ENCODE peak calls at places on chromosomes 13 and 19, in five cellular contexts. One of them, this sample, is unnamed. For H3K4me1 and H3K79me2, the result is how much of the 10 kb centered on the place peaks cover.

GRCh38 chr19:54506079-54506478 is 3.4 kb downstream of the LAIR2 start:
- DNase-seq in HCT116: no peak
- DNase-seq in mammary epithelial cell: peak
- DNase-seq in neural progenitor cell: no peak
- DNase-seq in fibroblast of lung: no peak
- DNase-seq in this sample: no peak

GRCh38 chr19:15562861-15563260 is 52.2 kb upstream of the CYP4F8 start:
- DNase-seq in mammary epithelial cell: peak
- DNase-seq in fibroblast of lung: peak
- DNase-seq in neural progenitor cell: no peak
- DNase-seq in HCT116: peak
- DNase-seq in this sample: no peak

GRCh38 chr13:60756306-60756705 is 359.3 kb downstream of the TDRD3 start:
- DNase-seq in fibroblast of lung: no peak
- DNase-seq in neural progenitor cell: peak
- DNase-seq in mammary epithelial cell: no peak
- DNase-seq in HCT116: no peak
- DNase-seq in this sample: no peak

GRCh38 chr13:82905071-82905470 is 977.2 kb downstream of the SLITRK1 start:
- DNase-seq in mammary epithelial cell: peak
- DNase-seq in HCT116: no peak
- DNase-seq in fibroblast of lung: no peak
- DNase-seq in neural progenitor cell: no peak
- DNase-seq in this sample: no peak

GRCh38 chr19:54481326-54481930 is 8.3 kb upstream of the CDC42EP5 start:
- DNase-seq in neural progenitor cell: peak
- DNase-seq in mammary epithelial cell: peak
- DNase-seq in HCT116: peak
- DNase-seq in fibroblast of lung: peak
- DNase-seq in this sample: peak

GRCh38 chr19:44718441-44719261 is 19.7 kb downstream of the CEACAM16 start:
- DNase-seq in neural progenitor cell: peak
- DNase-seq in mammary epithelial cell: no peak
- DNase-seq in HCT116: no peak
- DNase-seq in fibroblast of lung: peak
- DNase-seq in this sample: peak

GRCh38 chr19:9308091-9308490 is 1.5 kb downstream of the ZNF699 start:
- DNase-seq in fibroblast of lung: no peak
- DNase-seq in HCT116: no peak
- DNase-seq in mammary epithelial cell: no peak
- DNase-seq in neural progenitor cell: no peak
- DNase-seq in this sample: no peak

GRCh38 chr13:40384976-40385857 is 281.2 kb downstream of the FOXO1 start:
- DNase-seq in mammary epithelial cell: peak
- DNase-seq in neural progenitor cell: no peak
- DNase-seq in fibroblast of lung: no peak
- DNase-seq in HCT116: no peak
- DNase-seq in this sample: no peak

GRCh38 chr19:11612816-11613511 is 15.7 kb downstream of the ZNF627 start:
- DNase-seq in neural progenitor cell: no peak
- DNase-seq in HCT116: no peak
- DNase-seq in fibroblast of lung: no peak
- DNase-seq in mammary epithelial cell: no peak
- DNase-seq in this sample: no peak

GRCh38 chr19:20359933-20360720 is 193.1 kb downstream of the ZNF486 start:
- DNase-seq in mammary epithelial cell: no peak
- DNase-seq in HCT116: no peak
- DNase-seq in fibroblast of lung: no peak
- DNase-seq in neural progenitor cell: peak
- DNase-seq in this sample: no peak

GRCh38 chr19:5645409-5645808 is 22.5 kb downstream of the SAFB start:
- DNase-seq in neural progenitor cell: no peak
- DNase-seq in HCT116: no peak
- DNase-seq in fibroblast of lung: no peak
- DNase-seq in mammary epithelial cell: no peak
- DNase-seq in this sample: no peak

GRCh38 chr19:18590273-18591272 is 2.0 kb downstream of the REX1BD start:
- DNase-seq in mammary epithelial cell: peak
- DNase-seq in HCT116: peak
- DNase-seq in fibroblast of lung: peak
- DNase-seq in neural progenitor cell: peak
- DNase-seq in this sample: peak

GRCh38 chr19:4103073-4103418 is 20.9 kb downstream of the MAP2K2 start:
- DNase-seq in HCT116: no peak
- DNase-seq in mammary epithelial cell: peak
- DNase-seq in neural progenitor cell: no peak
- DNase-seq in fibroblast of lung: peak
- DNase-seq in this sample: no peak

GRCh38 chr13:74132152-74132767 is 1.9 kb downstream of the KLF12 start:
- DNase-seq in fibroblast of lung: peak
- DNase-seq in HCT116: no peak
- DNase-seq in neural progenitor cell: peak
- DNase-seq in mammary epithelial cell: peak
- DNase-seq in this sample: peak

GRCh38 chr19:11541238-11541637 is 2.6 kb downstream of the CNN1 start:
- DNase-seq in fibroblast of lung: no peak
- DNase-seq in neural progenitor cell: no peak
- DNase-seq in HCT116: no peak
- DNase-seq in mammary epithelial cell: no peak
- DNase-seq in this sample: no peak

GRCh38 chr19:56299688-56300087 is 15.0 kb downstream of the ZSCAN5A start:
- DNase-seq in HCT116: no peak
- DNase-seq in mammary epithelial cell: no peak
- DNase-seq in neural progenitor cell: no peak
- DNase-seq in fibroblast of lung: no peak
- DNase-seq in this sample: no peak

GRCh38 chr19:16778796-16779411 is 50.3 kb upstream of the SIN3B start:
- DNase-seq in mammary epithelial cell: peak
- DNase-seq in neural progenitor cell: peak
- DNase-seq in HCT116: peak
- DNase-seq in fibroblast of lung: peak
- DNase-seq in this sample: peak

GRCh38 chr13:103145476-103145875 is 79.3 kb upstream of the SLC10A2 start:
- DNase-seq in mammary epithelial cell: peak
- DNase-seq in fibroblast of lung: no peak
- DNase-seq in HCT116: no peak
- DNase-seq in neural progenitor cell: no peak
- DNase-seq in this sample: no peak

GRCh38 chr19:29404951-29405727 is 120.7 kb upstream of the VSTM2B start:
- DNase-seq in mammary epithelial cell: no peak
- DNase-seq in neural progenitor cell: peak
- DNase-seq in HCT116: no peak
- DNase-seq in fibroblast of lung: no peak
- DNase-seq in this sample: peak

DNA sequence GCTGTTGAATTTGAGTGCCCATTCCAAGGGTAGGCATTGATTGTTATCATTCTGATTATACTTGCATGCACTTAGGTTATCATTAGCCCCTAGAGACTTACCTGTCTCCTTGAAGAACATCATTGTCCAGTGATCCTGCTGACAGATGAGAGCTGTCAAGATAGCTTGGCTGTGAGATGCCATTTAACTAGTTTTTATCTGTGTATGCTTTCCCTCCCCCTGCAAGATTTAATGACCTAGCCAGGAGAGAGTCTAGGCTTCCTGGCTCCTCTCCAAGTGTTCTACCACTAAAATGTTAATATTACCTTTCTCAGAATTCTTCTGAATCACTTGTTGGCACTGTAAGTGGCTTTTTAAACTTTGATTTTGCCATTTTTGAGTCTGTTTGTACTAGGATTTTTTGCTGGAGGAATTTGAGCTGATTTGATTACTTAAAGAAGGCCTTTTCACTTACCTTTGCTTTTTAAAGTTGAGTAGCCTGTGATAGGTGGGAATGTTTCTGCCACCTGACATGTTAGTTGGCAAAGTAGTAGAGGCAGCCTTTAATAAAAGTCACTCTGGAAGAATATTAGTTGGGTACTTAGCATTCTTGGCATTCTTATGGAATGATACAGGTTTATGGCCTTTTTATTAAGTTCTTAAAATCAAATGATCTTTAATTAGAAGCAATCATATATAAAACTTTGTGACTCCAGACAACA is 41.1 kb downstream of the ARHGAP35 start:
- DNase-seq in HCT116: no peak
- DNase-seq in mammary epithelial cell: peak
- DNase-seq in neural progenitor cell: no peak
- DNase-seq in fibroblast of lung: no peak
- DNase-seq in this sample: no peak
- H3K4me1 ChIP-seq in HCT116: half or more
- H3K4me1 ChIP-seq in mammary epithelial cell: half or more
- H3K4me1 ChIP-seq in neural progenitor cell: under half
- H3K4me1 ChIP-seq in fibroblast of lung: under half
- H3K4me1 ChIP-seq in this sample: under half

GRCh38 chr13:109764474-109765292 is 21.7 kb downstream of the IRS2 start:
- DNase-seq in mammary epithelial cell: peak
- DNase-seq in HCT116: no peak
- DNase-seq in fibroblast of lung: no peak
- DNase-seq in neural progenitor cell: peak
- DNase-seq in this sample: no peak

GRCh38 chr13:109767023-109767422 is 19.4 kb downstream of the IRS2 start:
- DNase-seq in HCT116: no peak
- DNase-seq in neural progenitor cell: no peak
- DNase-seq in mammary epithelial cell: no peak
- DNase-seq in fibroblast of lung: no peak
- DNase-seq in this sample: no peak

GRCh38 chr13:109761695-109762094 is 24.7 kb downstream of the IRS2 start:
- DNase-seq in neural progenitor cell: no peak
- DNase-seq in mammary epithelial cell: peak
- DNase-seq in HCT116: no peak
- DNase-seq in fibroblast of lung: no peak
- DNase-seq in this sample: no peak

GRCh38 chr13:109762791-109763190 is 23.6 kb downstream of the IRS2 start:
- DNase-seq in HCT116: no peak
- DNase-seq in neural progenitor cell: no peak
- DNase-seq in fibroblast of lung: no peak
- DNase-seq in mammary epithelial cell: no peak
- DNase-seq in this sample: no peak

GRCh38 chr13:109764045-109764444 is 22.3 kb downstream of the IRS2 start:
- DNase-seq in fibroblast of lung: no peak
- DNase-seq in neural progenitor cell: no peak
- DNase-seq in mammary epithelial cell: no peak
- DNase-seq in HCT116: no peak
- DNase-seq in this sample: no peak
- H3K79me2 ChIP-seq in fibroblast of lung: under half
- H3K79me2 ChIP-seq in neural progenitor cell: half or more
- H3K79me2 ChIP-seq in mammary epithelial cell: half or more
- H3K79me2 ChIP-seq in HCT116: under half
- H3K79me2 ChIP-seq in this sample: half or more

GRCh38 chr13:49220856-49221614 is 897 bp downstream of the MLNR start:
- DNase-seq in fibroblast of lung: no peak
- DNase-seq in mammary epithelial cell: no peak
- DNase-seq in neural progenitor cell: peak
- DNase-seq in HCT116: no peak
- DNase-seq in this sample: no peak
- TF ChIP-seq EZH2 in fibroblast of lung: peak
- TF ChIP-seq EZH2 in mammary epithelial cell: no peak
- TF ChIP-seq EZH2 in neural progenitor cell: peak
- TF ChIP-seq EZH2 in HCT116: no peak
- TF ChIP-seq EZH2 in this sample: peak

DNA sequence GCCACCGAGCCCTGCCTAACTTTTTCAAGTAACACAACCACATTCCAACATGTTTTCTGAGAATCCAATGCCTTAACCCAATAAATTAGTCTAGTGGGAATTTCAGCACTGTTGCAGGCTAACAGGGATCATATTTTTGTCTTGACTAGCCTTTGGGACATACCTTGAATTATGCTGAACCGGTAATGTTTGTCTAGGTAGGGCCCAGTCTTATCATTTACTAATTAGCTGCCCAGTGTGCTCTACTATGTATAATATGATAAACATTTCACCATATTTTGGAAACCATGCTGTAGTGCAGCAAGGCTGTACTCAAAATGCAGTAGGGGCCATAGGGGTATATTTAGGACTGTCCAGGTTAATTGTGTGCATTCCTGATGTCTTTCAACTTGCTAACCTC is 3.3 kb upstream of the PDS5B start:
- DNase-seq in HCT116: no peak
- DNase-seq in fibroblast of lung: no peak
- DNase-seq in neural progenitor cell: no peak
- DNase-seq in mammary epithelial cell: no peak
- DNase-seq in this sample: no peak
- H3K4me1 ChIP-seq in HCT116: under half
- H3K4me1 ChIP-seq in fibroblast of lung: under half
- H3K4me1 ChIP-seq in neural progenitor cell: under half
- H3K4me1 ChIP-seq in mammary epithelial cell: under half
- H3K4me1 ChIP-seq in this sample: under half

GRCh38 chr19:2790557-2791271 is 5.4 kb downstream of the THOP1 start:
- DNase-seq in HCT116: no peak
- DNase-seq in fibroblast of lung: no peak
- DNase-seq in mammary epithelial cell: no peak
- DNase-seq in neural progenitor cell: no peak
- DNase-seq in this sample: no peak

GRCh38 chr19:2791876-2792275 is 6.6 kb downstream of the THOP1 start:
- DNase-seq in mammary epithelial cell: no peak
- DNase-seq in HCT116: no peak
- DNase-seq in neural progenitor cell: no peak
- DNase-seq in fibroblast of lung: no peak
- DNase-seq in this sample: no peak

GRCh38 chr19:2791440-2791839 is 6.1 kb downstream of the THOP1 start:
- DNase-seq in fibroblast of lung: no peak
- DNase-seq in mammary epithelial cell: no peak
- DNase-seq in neural progenitor cell: no peak
- DNase-seq in HCT116: no peak
- DNase-seq in this sample: no peak

GRCh38 chr19:2788237-2788636 is 2.9 kb downstream of the THOP1 start:
- DNase-seq in fibroblast of lung: no peak
- DNase-seq in neural progenitor cell: no peak
- DNase-seq in mammary epithelial cell: no peak
- DNase-seq in HCT116: no peak
- DNase-seq in this sample: no peak

GRCh38 chr19:2790194-2790556 is 4.9 kb downstream of the THOP1 start:
- DNase-seq in mammary epithelial cell: no peak
- DNase-seq in neural progenitor cell: no peak
- DNase-seq in fibroblast of lung: no peak
- DNase-seq in HCT116: no peak
- DNase-seq in this sample: no peak
- H3K79me2 ChIP-seq in mammary epithelial cell: half or more
- H3K79me2 ChIP-seq in neural progenitor cell: half or more
- H3K79me2 ChIP-seq in fibroblast of lung: under half
- H3K79me2 ChIP-seq in HCT116: half or more
- H3K79me2 ChIP-seq in this sample: under half

GRCh38 chr13:95553614-95554385 is 1.3 kb downstream of the CLDN10 start:
- DNase-seq in mammary epithelial cell: no peak
- DNase-seq in HCT116: no peak
- DNase-seq in neural progenitor cell: peak
- DNase-seq in fibroblast of lung: peak
- DNase-seq in this sample: no peak
- TF ChIP-seq EZH2 in mammary epithelial cell: no peak
- TF ChIP-seq EZH2 in HCT116: no peak
- TF ChIP-seq EZH2 in neural progenitor cell: peak
- TF ChIP-seq EZH2 in fibroblast of lung: peak
- TF ChIP-seq EZH2 in this sample: peak